ENCODE peak calls at places on chromosomes 16 and 17, in six cellular contexts. One of them, this sample, is unnamed.

GRCh38 chr16:23113185-23113584 is 36.1 kb downstream of the USP31 start:
- DNase-seq in GM12891: no peak
- DNase-seq in GM12878: no peak
- DNase-seq in HepG2: no peak
- DNase-seq in SK-N-SH: no peak
- DNase-seq in H1: no peak
- DNase-seq in this sample: no peak

GRCh38 chr16:51125992-51126391 is 25.1 kb downstream of the SALL1 start:
- DNase-seq in H1: no peak
- DNase-seq in GM12891: no peak
- DNase-seq in GM12878: no peak
- DNase-seq in SK-N-SH: no peak
- DNase-seq in HepG2: no peak
- DNase-seq in this sample: no peak

GRCh38 chr17:60671482-60671881 is 6.2 kb upstream of the BCAS3 start:
- DNase-seq in GM12878: no peak
- DNase-seq in HepG2: peak
- DNase-seq in SK-N-SH: no peak
- DNase-seq in H1: no peak
- DNase-seq in GM12891: no peak
- DNase-seq in this sample: no peak

GRCh38 chr17:71970312-71970711 is 150.5 kb upstream of the SOX9 start:
- DNase-seq in HepG2: no peak
- DNase-seq in H1: no peak
- DNase-seq in GM12878: no peak
- DNase-seq in GM12891: no peak
- DNase-seq in SK-N-SH: no peak
- DNase-seq in this sample: no peak

GRCh38 chr17:43906951-43907424 is 348 bp downstream of the MPP2 start:
- DNase-seq in GM12891: no peak
- DNase-seq in GM12878: no peak
- DNase-seq in H1: no peak
- DNase-seq in HepG2: no peak
- DNase-seq in SK-N-SH: no peak
- DNase-seq in this sample: no peak

GRCh38 chr16:34078697-34079096 is 619.3 kb downstream of the TP53TG3F start:
- DNase-seq in GM12891: no peak
- DNase-seq in SK-N-SH: no peak
- DNase-seq in GM12878: no peak
- DNase-seq in H1: no peak
- DNase-seq in HepG2: no peak
- DNase-seq in this sample: no peak

GRCh38 chr16:10868089-10868488 is 8.9 kb upstream of the CIITA start:
- DNase-seq in SK-N-SH: no peak
- DNase-seq in GM12891: no peak
- DNase-seq in HepG2: no peak
- DNase-seq in H1: no peak
- DNase-seq in GM12878: no peak
- DNase-seq in this sample: no peak

GRCh38 chr17:19313746-19314651 is 48.5 kb downstream of the B9D1 start:
- DNase-seq in GM12891: no peak
- DNase-seq in SK-N-SH: no peak
- DNase-seq in H1: no peak
- DNase-seq in HepG2: no peak
- DNase-seq in GM12878: no peak
- DNase-seq in this sample: no peak

GRCh38 chr17:61647044-61647443 is 56.0 kb upstream of the NACA2 start:
- DNase-seq in H1: no peak
- DNase-seq in HepG2: no peak
- DNase-seq in SK-N-SH: no peak
- DNase-seq in GM12878: no peak
- DNase-seq in GM12891: no peak
- DNase-seq in this sample: no peak

GRCh38 chr17:78450696-78451344 is 72.4 kb downstream of the PGS1 start:
- DNase-seq in H1: no peak
- DNase-seq in GM12891: no peak
- DNase-seq in GM12878: no peak
- DNase-seq in SK-N-SH: no peak
- DNase-seq in HepG2: no peak
- DNase-seq in this sample: no peak

GRCh38 chr16:17327671-17328335 is 143.0 kb downstream of the XYLT1 start:
- DNase-seq in HepG2: no peak
- DNase-seq in GM12878: no peak
- DNase-seq in H1: no peak
- DNase-seq in SK-N-SH: no peak
- DNase-seq in GM12891: no peak
- DNase-seq in this sample: no peak

GRCh38 chr16:48831081-48831722 is 221.2 kb upstream of the N4BP1 start:
- DNase-seq in HepG2: peak
- DNase-seq in H1: no peak
- DNase-seq in GM12891: no peak
- DNase-seq in GM12878: no peak
- DNase-seq in SK-N-SH: no peak
- DNase-seq in this sample: no peak

GRCh38 chr17:5825717-5826330 is 241.5 kb upstream of the NLRP1 start:
- DNase-seq in GM12878: no peak
- DNase-seq in SK-N-SH: no peak
- DNase-seq in HepG2: no peak
- DNase-seq in GM12891: no peak
- DNase-seq in H1: no peak
- DNase-seq in this sample: no peak
- TF ChIP-seq TAF1 in GM12878: no peak
- TF ChIP-seq TAF1 in SK-N-SH: no peak
- TF ChIP-seq TAF1 in HepG2: no peak
- TF ChIP-seq TAF1 in GM12891: no peak
- TF ChIP-seq TAF1 in H1: no peak
- TF ChIP-seq TAF1 in this sample: no peak

GRCh38 chr17:12536472-12536871 is 129.2 kb upstream of the MYOCD start:
- DNase-seq in SK-N-SH: no peak
- DNase-seq in GM12891: no peak
- DNase-seq in HepG2: no peak
- DNase-seq in GM12878: no peak
- DNase-seq in H1: no peak
- DNase-seq in this sample: no peak

GRCh38 chr17:12537436-12537835 is 128.3 kb upstream of the MYOCD start:
- DNase-seq in HepG2: no peak
- DNase-seq in GM12878: no peak
- DNase-seq in H1: no peak
- DNase-seq in GM12891: no peak
- DNase-seq in SK-N-SH: no peak
- DNase-seq in this sample: no peak

GRCh38 chr17:12530126-12530525 is 135.6 kb upstream of the MYOCD start:
- DNase-seq in SK-N-SH: no peak
- DNase-seq in HepG2: no peak
- DNase-seq in GM12891: no peak
- DNase-seq in H1: no peak
- DNase-seq in GM12878: no peak
- DNase-seq in this sample: no peak

GRCh38 chr17:12538003-12538402 is 127.7 kb upstream of the MYOCD start:
- DNase-seq in H1: no peak
- DNase-seq in GM12878: no peak
- DNase-seq in HepG2: no peak
- DNase-seq in GM12891: no peak
- DNase-seq in SK-N-SH: no peak
- DNase-seq in this sample: no peak

DNA sequence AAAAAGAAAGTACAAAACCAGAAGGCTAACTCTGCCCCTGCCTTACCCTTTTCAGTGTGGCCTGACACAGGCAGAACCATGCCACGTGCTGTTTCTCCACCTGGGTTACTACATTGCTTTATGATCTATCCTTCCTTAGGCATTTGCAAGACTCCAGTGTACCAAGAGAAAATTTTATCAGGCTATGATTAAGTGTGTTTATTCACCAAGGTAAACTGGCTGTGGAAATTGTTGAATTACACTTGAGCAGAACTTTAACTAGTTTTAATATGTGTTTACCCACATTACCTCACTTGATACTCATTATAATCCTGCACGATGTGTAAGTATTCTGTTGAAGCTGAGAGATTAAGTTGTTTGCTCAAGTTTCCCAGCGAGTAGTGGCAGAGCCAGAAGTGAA is 129.7 kb upstream of the MYOCD start:
- DNase-seq in GM12878: no peak
- DNase-seq in GM12891: no peak
- DNase-seq in HepG2: no peak
- DNase-seq in H1: no peak
- DNase-seq in SK-N-SH: no peak
- DNase-seq in this sample: no peak
- TF ChIP-seq POLR2AphosphoS5 in GM12878: no peak
- TF ChIP-seq POLR2AphosphoS5 in GM12891: no peak
- TF ChIP-seq POLR2AphosphoS5 in HepG2: no peak
- TF ChIP-seq POLR2AphosphoS5 in H1: no peak
- TF ChIP-seq POLR2AphosphoS5 in SK-N-SH: no peak
- TF ChIP-seq POLR2AphosphoS5 in this sample: no peak

GRCh38 chr16:2817496-2818277 is 650 bp downstream of the PRSS21 start:
- DNase-seq in GM12878: no peak
- DNase-seq in GM12891: no peak
- DNase-seq in H1: no peak
- DNase-seq in SK-N-SH: no peak
- DNase-seq in HepG2: no peak
- DNase-seq in this sample: no peak

GRCh38 chr16:2815299-2815771 is 1.7 kb upstream of the PRSS21 start:
- DNase-seq in GM12878: no peak
- DNase-seq in H1: no peak
- DNase-seq in HepG2: no peak
- DNase-seq in GM12891: no peak
- DNase-seq in SK-N-SH: no peak
- DNase-seq in this sample: no peak

GRCh38 chr16:2814757-2815298 is 2.2 kb upstream of the PRSS21 start:
- DNase-seq in GM12878: no peak
- DNase-seq in GM12891: no peak
- DNase-seq in HepG2: no peak
- DNase-seq in H1: no peak
- DNase-seq in SK-N-SH: no peak
- DNase-seq in this sample: no peak

GRCh38 chr16:2818278-2818876 is 1.3 kb downstream of the PRSS21 start:
- DNase-seq in HepG2: no peak
- DNase-seq in H1: no peak
- DNase-seq in SK-N-SH: no peak
- DNase-seq in GM12878: no peak
- DNase-seq in GM12891: no peak
- DNase-seq in this sample: no peak

GRCh38 chr16:2816751-2817495 is at the start of gene PRSS21:
- DNase-seq in H1: no peak
- DNase-seq in HepG2: no peak
- DNase-seq in GM12878: no peak
- DNase-seq in SK-N-SH: no peak
- DNase-seq in GM12891: peak
- DNase-seq in this sample: no peak
- TF ChIP-seq TAF1 in H1: no peak
- TF ChIP-seq TAF1 in HepG2: no peak
- TF ChIP-seq TAF1 in GM12878: no peak
- TF ChIP-seq TAF1 in SK-N-SH: no peak
- TF ChIP-seq TAF1 in GM12891: no peak
- TF ChIP-seq TAF1 in this sample: no peak

GRCh38 chr16:68019167-68019680 is 3.5 kb upstream of the DPEP2NB start:
- DNase-seq in HepG2: no peak
- DNase-seq in H1: no peak
- DNase-seq in GM12891: no peak
- DNase-seq in SK-N-SH: no peak
- DNase-seq in GM12878: no peak
- DNase-seq in this sample: no peak
- TF ChIP-seq POLR2AphosphoS5 in HepG2: no peak
- TF ChIP-seq POLR2AphosphoS5 in H1: no peak
- TF ChIP-seq POLR2AphosphoS5 in GM12891: no peak
- TF ChIP-seq POLR2AphosphoS5 in SK-N-SH: no peak
- TF ChIP-seq POLR2AphosphoS5 in GM12878: no peak
- TF ChIP-seq POLR2AphosphoS5 in this sample: no peak

GRCh38 chr16:86466695-86467406 is 43.5 kb upstream of the FOXF1 start:
- DNase-seq in HepG2: no peak
- DNase-seq in SK-N-SH: no peak
- DNase-seq in GM12878: no peak
- DNase-seq in H1: no peak
- DNase-seq in GM12891: no peak
- DNase-seq in this sample: no peak
- TF ChIP-seq TAF1 in HepG2: no peak
- TF ChIP-seq TAF1 in SK-N-SH: no peak
- TF ChIP-seq TAF1 in GM12878: no peak
- TF ChIP-seq TAF1 in H1: no peak
- TF ChIP-seq TAF1 in GM12891: no peak
- TF ChIP-seq TAF1 in this sample: no peak

GRCh38 chr17:16463341-16464000 is 28.5 kb downstream of the LRRC75A start:
- DNase-seq in GM12878: no peak
- DNase-seq in HepG2: no peak
- DNase-seq in H1: no peak
- DNase-seq in GM12891: no peak
- DNase-seq in SK-N-SH: peak
- DNase-seq in this sample: no peak
- TF ChIP-seq POLR2AphosphoS5 in GM12878: no peak
- TF ChIP-seq POLR2AphosphoS5 in HepG2: no peak
- TF ChIP-seq POLR2AphosphoS5 in H1: no peak
- TF ChIP-seq POLR2AphosphoS5 in GM12891: no peak
- TF ChIP-seq POLR2AphosphoS5 in SK-N-SH: no peak
- TF ChIP-seq POLR2AphosphoS5 in this sample: no peak